ENCODE peak calls at places on chromosomes 3 and 15, in six cellular contexts. Y is H54, P is AG10803, H is HFFc6, F is glutamatergic neuron, I is HEK293T. G is an unnamed sample.

GRCh38 chr3:10494180-10494579 is 11.2 kb downstream of the ATP2B2 start:
- DNase-seq in F (no peak), I (no peak), H (no peak), P (no peak), Y (no peak), G (no peak)

GRCh38 chr15:60781211-60781713 is 302.3 kb upstream of the ICE2 start:
- DNase-seq in H (no peak), Y (no peak), P (no peak), F (no peak), I (no peak), G (no peak)

GRCh38 chr15:63060699-63061098 is 18.2 kb downstream of the TPM1 start:
- DNase-seq in I (no peak), H (no peak), Y (no peak), P (no peak), F (no peak), G (no peak)

GRCh38 chr3:187040637-187041361 is 98.5 kb downstream of the RPL39L start:
- DNase-seq in I (no peak), H (peak), F (no peak), Y (peak), P (peak), G (peak)

GRCh38 chr3:188037116-188037718 is 116.7 kb upstream of the LPP start:
- DNase-seq in I (no peak), H (peak), Y (no peak), F (no peak), P (peak), G (peak)

GRCh38 chr3:47482411-47482810 is 6.7 kb upstream of the SCAP start:
- DNase-seq in H (no peak), Y (no peak), P (no peak), F (no peak), I (no peak), G (no peak)

GRCh38 chr3:16614033-16615031 is 9.1 kb upstream of the DAZL start:
- DNase-seq in F (no peak), H (no peak), I (no peak), Y (no peak), P (peak), G (no peak)

GRCh38 chr3:154926721-154927120 is 153.4 kb upstream of the MME start:
- DNase-seq in Y (no peak), H (no peak), P (peak), I (no peak), F (no peak), G (no peak)

GRCh38 chr15:98067339-98067738 is 106.8 kb downstream of the ARRDC4 start:
- DNase-seq in F (no peak), I (no peak), P (peak), H (peak), Y (no peak), G (peak)

GRCh38 chr15:74011610-74012009 is 17.1 kb downstream of the PML start:
- DNase-seq in F (no peak), I (no peak), Y (no peak), P (peak), H (no peak), G (peak)

GRCh38 chr15:36335659-36336058 is 243.8 kb upstream of the CDIN1 start:
- DNase-seq in H (no peak), Y (no peak), F (no peak), P (no peak), I (no peak), G (no peak)

GRCh38 chr15:74396445-74397238 is 29.2 kb upstream of the CYP11A1 start:
- DNase-seq in F (no peak), Y (peak), I (no peak), H (peak), P (peak), G (peak)

GRCh38 chr3:50676031-50676705 is 1.4 kb downstream of the DOCK3 start:
- DNase-seq in F (no peak), Y (no peak), I (no peak), P (no peak), H (no peak), G (no peak)